ENCODE peak calls at places on chromosomes 7 and 10, in four cellular contexts. One of them, this sample, is unnamed.

GRCh38 chr10:131475043-131475442 is 163.5 kb upstream of the TCERG1L start:
- ATAC-seq in gastroesophageal sphincter: no peak
- ATAC-seq in pancreas: no peak
- ATAC-seq in right cardiac atrium: no peak
- ATAC-seq in this sample: no peak

GRCh38 chr7:50359258-50359994 is 54.9 kb downstream of the IKZF1 start:
- ATAC-seq in right cardiac atrium: no peak
- ATAC-seq in pancreas: no peak
- ATAC-seq in gastroesophageal sphincter: no peak
- ATAC-seq in this sample: no peak

GRCh38 chr10:112812571-112812970 is 137.5 kb upstream of the TCF7L2 start:
- ATAC-seq in gastroesophageal sphincter: no peak
- ATAC-seq in pancreas: no peak
- ATAC-seq in right cardiac atrium: no peak
- ATAC-seq in this sample: no peak

GRCh38 chr10:22643696-22644621 is 70.4 kb downstream of the PIP4K2A start:
- ATAC-seq in pancreas: no peak
- ATAC-seq in right cardiac atrium: no peak
- ATAC-seq in gastroesophageal sphincter: no peak
- ATAC-seq in this sample: no peak

GRCh38 chr7:129924602-129925001 is 28.2 kb downstream of the UBE2H start:
- ATAC-seq in right cardiac atrium: no peak
- ATAC-seq in pancreas: no peak
- ATAC-seq in gastroesophageal sphincter: no peak
- ATAC-seq in this sample: no peak

GRCh38 chr7:36747969-36748574 is 23.8 kb upstream of the AOAH start:
- ATAC-seq in pancreas: no peak
- ATAC-seq in right cardiac atrium: no peak
- ATAC-seq in gastroesophageal sphincter: no peak
- ATAC-seq in this sample: peak

GRCh38 chr10:34310234-34310633 is 504.9 kb downstream of the PARD3 start:
- ATAC-seq in right cardiac atrium: no peak
- ATAC-seq in gastroesophageal sphincter: no peak
- ATAC-seq in pancreas: no peak
- ATAC-seq in this sample: no peak

GRCh38 chr10:133302230-133302629 is 6.4 kb downstream of the TUBGCP2 start:
- ATAC-seq in gastroesophageal sphincter: no peak
- ATAC-seq in pancreas: no peak
- ATAC-seq in right cardiac atrium: peak
- ATAC-seq in this sample: no peak

GRCh38 chr10:17001297-17001744 is 128.3 kb downstream of the CUBN start:
- ATAC-seq in gastroesophageal sphincter: peak
- ATAC-seq in right cardiac atrium: peak
- ATAC-seq in pancreas: no peak
- ATAC-seq in this sample: no peak

GRCh38 chr7:101608772-101609713 is 20.1 kb downstream of the MYL10 start:
- ATAC-seq in pancreas: peak
- ATAC-seq in gastroesophageal sphincter: no peak
- ATAC-seq in right cardiac atrium: no peak
- ATAC-seq in this sample: no peak

GRCh38 chr10:128324058-128324457 is 197.8 kb upstream of the MKI67 start:
- ATAC-seq in right cardiac atrium: peak
- ATAC-seq in gastroesophageal sphincter: no peak
- ATAC-seq in pancreas: no peak
- ATAC-seq in this sample: no peak